ENCODE peak calls at places on chromosomes 6 and 20, in six cellular contexts. One of them, this sample, is unnamed.

GRCh38 chr6:151676460-151676807 is 131.0 kb upstream of the ESR1 start:
- DNase-seq in right cardiac atrium: no peak
- DNase-seq in left lung: no peak
- DNase-seq in left ventricle myocardium inferior: no peak
- DNase-seq in A549: no peak
- DNase-seq in CD4-positive, alpha-beta memory T cell: no peak
- DNase-seq in this sample: no peak

GRCh38 chr6:76792394-76792793 is 670.9 kb downstream of the HTR1B start:
- DNase-seq in right cardiac atrium: no peak
- DNase-seq in left lung: no peak
- DNase-seq in left ventricle myocardium inferior: no peak
- DNase-seq in A549: no peak
- DNase-seq in CD4-positive, alpha-beta memory T cell: no peak
- DNase-seq in this sample: no peak

GRCh38 chr20:48492188-48493070 is 335.4 kb downstream of the PREX1 start:
- DNase-seq in right cardiac atrium: no peak
- DNase-seq in left lung: no peak
- DNase-seq in left ventricle myocardium inferior: no peak
- DNase-seq in A549: no peak
- DNase-seq in CD4-positive, alpha-beta memory T cell: no peak
- DNase-seq in this sample: no peak

GRCh38 chr6:156691018-156691417 is 86.2 kb upstream of the ARID1B start:
- DNase-seq in right cardiac atrium: no peak
- DNase-seq in left lung: no peak
- DNase-seq in left ventricle myocardium inferior: no peak
- DNase-seq in A549: no peak
- DNase-seq in CD4-positive, alpha-beta memory T cell: no peak
- DNase-seq in this sample: no peak

GRCh38 chr6:30100585-30101422 is 12.1 kb downstream of the TRIM31 start:
- DNase-seq in right cardiac atrium: peak
- DNase-seq in left lung: peak
- DNase-seq in left ventricle myocardium inferior: peak
- DNase-seq in A549: no peak
- DNase-seq in CD4-positive, alpha-beta memory T cell: no peak
- DNase-seq in this sample: no peak

GRCh38 chr6:27502508-27503435 is 29.9 kb upstream of the ZNF184 start:
- DNase-seq in right cardiac atrium: peak
- DNase-seq in left lung: peak
- DNase-seq in left ventricle myocardium inferior: peak
- DNase-seq in A549: no peak
- DNase-seq in CD4-positive, alpha-beta memory T cell: peak
- DNase-seq in this sample: peak

GRCh38 chr6:139436521-139437348 is 62.3 kb upstream of the CITED2 start:
- DNase-seq in right cardiac atrium: no peak
- DNase-seq in left lung: no peak
- DNase-seq in left ventricle myocardium inferior: no peak
- DNase-seq in A549: no peak
- DNase-seq in CD4-positive, alpha-beta memory T cell: no peak
- DNase-seq in this sample: no peak

GRCh38 chr6:108156180-108156937 is 9.5 kb upstream of the NR2E1 start:
- DNase-seq in right cardiac atrium: no peak
- DNase-seq in left lung: no peak
- DNase-seq in left ventricle myocardium inferior: no peak
- DNase-seq in A549: no peak
- DNase-seq in CD4-positive, alpha-beta memory T cell: no peak
- DNase-seq in this sample: no peak

GRCh38 chr6:31122803-31123706 is 2.8 kb upstream of the CDSN start:
- DNase-seq in right cardiac atrium: peak
- DNase-seq in left lung: peak
- DNase-seq in left ventricle myocardium inferior: peak
- DNase-seq in A549: peak
- DNase-seq in CD4-positive, alpha-beta memory T cell: no peak
- DNase-seq in this sample: peak

GRCh38 chr6:37168809-37169457 is 1.0 kb upstream of the PIM1 start:
- DNase-seq in right cardiac atrium: no peak
- DNase-seq in left lung: no peak
- DNase-seq in left ventricle myocardium inferior: no peak
- DNase-seq in A549: peak
- DNase-seq in CD4-positive, alpha-beta memory T cell: peak
- DNase-seq in this sample: peak

GRCh38 chr20:48400009-48400408 is 427.8 kb downstream of the PREX1 start:
- DNase-seq in right cardiac atrium: no peak
- DNase-seq in left lung: no peak
- DNase-seq in left ventricle myocardium inferior: no peak
- DNase-seq in A549: no peak
- DNase-seq in CD4-positive, alpha-beta memory T cell: no peak
- DNase-seq in this sample: no peak

GRCh38 chr20:23624307-23624706 is 13.4 kb downstream of the CST3 start:
- DNase-seq in right cardiac atrium: no peak
- DNase-seq in left lung: no peak
- DNase-seq in left ventricle myocardium inferior: no peak
- DNase-seq in A549: no peak
- DNase-seq in CD4-positive, alpha-beta memory T cell: no peak
- DNase-seq in this sample: no peak

GRCh38 chr6:128598561-128598960 is 78.2 kb upstream of the PTPRK start:
- DNase-seq in right cardiac atrium: no peak
- DNase-seq in left lung: no peak
- DNase-seq in left ventricle myocardium inferior: no peak
- DNase-seq in A549: no peak
- DNase-seq in CD4-positive, alpha-beta memory T cell: no peak
- DNase-seq in this sample: no peak

GRCh38 chr20:1255675-1256074 is 10.4 kb upstream of the SNPH start:
- DNase-seq in right cardiac atrium: no peak
- DNase-seq in left lung: no peak
- DNase-seq in left ventricle myocardium inferior: no peak
- DNase-seq in A549: no peak
- DNase-seq in CD4-positive, alpha-beta memory T cell: no peak
- DNase-seq in this sample: no peak

GRCh38 chr6:5670381-5670780 is 336.3 kb downstream of the NRN1 start:
- DNase-seq in right cardiac atrium: no peak
- DNase-seq in left lung: no peak
- DNase-seq in left ventricle myocardium inferior: no peak
- DNase-seq in A549: no peak
- DNase-seq in CD4-positive, alpha-beta memory T cell: no peak
- DNase-seq in this sample: no peak

GRCh38 chr6:44201638-44202303 is 15.0 kb upstream of the MYMX start:
- DNase-seq in right cardiac atrium: no peak
- DNase-seq in left lung: no peak
- DNase-seq in left ventricle myocardium inferior: no peak
- DNase-seq in A549: no peak
- DNase-seq in CD4-positive, alpha-beta memory T cell: no peak
- DNase-seq in this sample: no peak

GRCh38 chr6:123589317-123589716 is 47.4 kb downstream of the TRDN start:
- DNase-seq in right cardiac atrium: no peak
- DNase-seq in left lung: no peak
- DNase-seq in left ventricle myocardium inferior: no peak
- DNase-seq in A549: no peak
- DNase-seq in CD4-positive, alpha-beta memory T cell: no peak
- DNase-seq in this sample: no peak

GRCh38 chr6:123587838-123588545 is 48.8 kb downstream of the TRDN start:
- DNase-seq in right cardiac atrium: no peak
- DNase-seq in left lung: no peak
- DNase-seq in left ventricle myocardium inferior: no peak
- DNase-seq in A549: no peak
- DNase-seq in CD4-positive, alpha-beta memory T cell: no peak
- DNase-seq in this sample: no peak

GRCh38 chr6:123589973-123590372 is 46.8 kb downstream of the TRDN start:
- DNase-seq in right cardiac atrium: no peak
- DNase-seq in left lung: no peak
- DNase-seq in left ventricle myocardium inferior: no peak
- DNase-seq in A549: no peak
- DNase-seq in CD4-positive, alpha-beta memory T cell: no peak
- DNase-seq in this sample: no peak

GRCh38 chr6:123592426-123592825 is 44.3 kb downstream of the TRDN start:
- DNase-seq in right cardiac atrium: no peak
- DNase-seq in left lung: no peak
- DNase-seq in left ventricle myocardium inferior: no peak
- DNase-seq in A549: no peak
- DNase-seq in CD4-positive, alpha-beta memory T cell: no peak
- DNase-seq in this sample: no peak

GRCh38 chr6:123588546-123588895 is 48.2 kb downstream of the TRDN start:
- DNase-seq in right cardiac atrium: no peak
- DNase-seq in left lung: no peak
- DNase-seq in left ventricle myocardium inferior: no peak
- DNase-seq in A549: no peak
- DNase-seq in CD4-positive, alpha-beta memory T cell: no peak
- DNase-seq in this sample: no peak
- H3K27ac ChIP-seq in right cardiac atrium: no peak
- H3K27ac ChIP-seq in left lung: no peak
- H3K27ac ChIP-seq in left ventricle myocardium inferior: no peak
- H3K27ac ChIP-seq in A549: no peak
- H3K27ac ChIP-seq in CD4-positive, alpha-beta memory T cell: no peak
- H3K27ac ChIP-seq in this sample: no peak

GRCh38 chr20:40294175-40294574 is 394.9 kb downstream of the MAFB start:
- DNase-seq in right cardiac atrium: no peak
- DNase-seq in left lung: no peak
- DNase-seq in left ventricle myocardium inferior: no peak
- DNase-seq in A549: no peak
- DNase-seq in CD4-positive, alpha-beta memory T cell: no peak
- DNase-seq in this sample: no peak
- H3K4me3 ChIP-seq in right cardiac atrium: no peak
- H3K4me3 ChIP-seq in left lung: no peak
- H3K4me3 ChIP-seq in left ventricle myocardium inferior: no peak
- H3K4me3 ChIP-seq in A549: no peak
- H3K4me3 ChIP-seq in CD4-positive, alpha-beta memory T cell: no peak
- H3K4me3 ChIP-seq in this sample: no peak

GRCh38 chr20:51486197-51487005 is 56.1 kb downstream of the NFATC2 start:
- DNase-seq in right cardiac atrium: no peak
- DNase-seq in left lung: no peak
- DNase-seq in left ventricle myocardium inferior: no peak
- DNase-seq in A549: no peak
- DNase-seq in CD4-positive, alpha-beta memory T cell: no peak
- DNase-seq in this sample: no peak
- H3K27ac ChIP-seq in right cardiac atrium: no peak
- H3K27ac ChIP-seq in left lung: no peak
- H3K27ac ChIP-seq in left ventricle myocardium inferior: no peak
- H3K27ac ChIP-seq in A549: no peak
- H3K27ac ChIP-seq in CD4-positive, alpha-beta memory T cell: no peak
- H3K27ac ChIP-seq in this sample: no peak

GRCh38 chr6:169387809-169388383 is 134.2 kb upstream of the THBS2 start:
- DNase-seq in right cardiac atrium: no peak
- DNase-seq in left lung: no peak
- DNase-seq in left ventricle myocardium inferior: no peak
- DNase-seq in A549: no peak
- DNase-seq in CD4-positive, alpha-beta memory T cell: no peak
- DNase-seq in this sample: no peak
- H3K4me3 ChIP-seq in right cardiac atrium: no peak
- H3K4me3 ChIP-seq in left lung: no peak
- H3K4me3 ChIP-seq in left ventricle myocardium inferior: no peak
- H3K4me3 ChIP-seq in A549: no peak
- H3K4me3 ChIP-seq in CD4-positive, alpha-beta memory T cell: no peak
- H3K4me3 ChIP-seq in this sample: no peak

GRCh38 chr20:3119044-3119443 is 34.5 kb upstream of the AVP start:
- DNase-seq in right cardiac atrium: no peak
- DNase-seq in left lung: no peak
- DNase-seq in left ventricle myocardium inferior: no peak
- DNase-seq in A549: no peak
- DNase-seq in CD4-positive, alpha-beta memory T cell: no peak
- DNase-seq in this sample: no peak
- H3K27ac ChIP-seq in right cardiac atrium: no peak
- H3K27ac ChIP-seq in left lung: no peak
- H3K27ac ChIP-seq in left ventricle myocardium inferior: no peak
- H3K27ac ChIP-seq in A549: peak
- H3K27ac ChIP-seq in CD4-positive, alpha-beta memory T cell: no peak
- H3K27ac ChIP-seq in this sample: no peak

DNA sequence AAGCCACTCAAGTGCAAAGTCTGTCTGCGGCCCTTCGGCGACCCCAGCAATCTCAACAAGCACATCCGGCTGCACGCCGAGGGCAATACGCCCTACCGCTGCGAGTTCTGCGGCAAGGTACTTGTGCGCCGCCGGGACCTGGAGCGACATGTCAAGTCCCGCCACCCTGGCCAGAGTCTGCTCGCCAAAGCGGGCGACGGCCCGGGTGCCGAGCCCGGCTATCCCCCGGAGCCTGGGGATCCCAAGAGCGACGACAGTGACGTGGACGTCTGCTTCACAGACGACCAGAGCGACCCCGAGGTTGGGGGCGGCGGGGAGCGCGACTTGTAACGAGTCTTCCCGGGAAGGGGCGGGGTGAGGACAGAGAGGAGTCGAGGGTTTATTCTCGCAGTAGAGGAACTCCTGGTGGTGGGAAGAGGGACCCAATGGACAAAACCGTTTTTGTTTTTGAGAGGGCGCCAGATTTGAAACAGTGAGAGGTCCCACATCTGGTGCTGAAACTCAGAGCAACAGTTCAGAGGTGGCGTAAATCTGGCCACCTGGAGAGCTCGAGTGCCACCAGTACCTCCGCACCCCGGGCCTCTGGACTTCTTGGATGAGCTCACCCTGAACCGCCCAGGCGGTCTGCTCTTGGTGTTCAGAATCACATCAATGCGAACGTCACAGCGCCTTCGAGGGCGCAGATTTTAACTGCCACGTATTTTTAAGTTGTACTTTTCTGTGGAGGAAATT is 8.0 kb downstream of the PRDM13 start:
- DNase-seq in right cardiac atrium: no peak
- DNase-seq in left lung: no peak
- DNase-seq in left ventricle myocardium inferior: no peak
- DNase-seq in A549: peak
- DNase-seq in CD4-positive, alpha-beta memory T cell: no peak
- DNase-seq in this sample: no peak
- H3K4me3 ChIP-seq in right cardiac atrium: peak
- H3K4me3 ChIP-seq in left lung: peak
- H3K4me3 ChIP-seq in left ventricle myocardium inferior: peak
- H3K4me3 ChIP-seq in A549: peak
- H3K4me3 ChIP-seq in CD4-positive, alpha-beta memory T cell: peak
- H3K4me3 ChIP-seq in this sample: peak